ENCODE peak calls at places on chromosomes 11 and 22, in six cellular contexts. L, A, R, Q, S and M are unnamed samples.

GRCh38 chr11:126025822-126026221 is 36.8 kb downstream of the CDON start:
- DNase-seq in Q (no peak), A (no peak), R (no peak), L (no peak), S (no peak), M (no peak)

GRCh38 chr11:126898802-126899201 is 101.8 kb downstream of the KIRREL3 start:
- DNase-seq in L (no peak), S (no peak), Q (no peak), A (no peak), R (no peak), M (no peak)

GRCh38 chr11:113623114-113623513 is 83.0 kb downstream of the TMPRSS5 start:
- DNase-seq in A (no peak), L (no peak), S (no peak), Q (no peak), R (no peak), M (no peak)

GRCh38 chr22:47231759-47232158 is 469.3 kb downstream of the TBC1D22A start:
- DNase-seq in Q (no peak), L (no peak), S (no peak), A (no peak), R (no peak), M (no peak)

GRCh38 chr11:69291459-69292110 is 2.4 kb upstream of the MYEOV start:
- DNase-seq in A (no peak), S (no peak), Q (no peak), L (no peak), R (no peak), M (no peak)

GRCh38 chr11:65207918-65208784 is 26.4 kb downstream of the CAPN1 start:
- DNase-seq in Q (no peak), A (no peak), L (peak; percentile 57), R (no peak), S (no peak), M (no peak)

GRCh38 chr11:107785401-107785800 is 73.2 kb downstream of the SLC35F2 start:
- DNase-seq in Q (no peak), S (no peak), A (no peak), R (no peak), L (no peak), M (peak; percentile 34)

GRCh38 chr22:39598017-39598965 is 27.7 kb downstream of the CACNA1I start:
- DNase-seq in R (peak; percentile 78), A (no peak), S (peak; percentile 64), Q (peak; percentile 67), L (peak; percentile 56), M (peak; percentile 81)

GRCh38 chr22:35629406-35630234 is 12.5 kb upstream of the MB start:
- DNase-seq in R (peak; percentile 69), L (peak; percentile 84), A (peak; percentile 82), S (peak; percentile 37), Q (peak; percentile 39), M (peak; percentile 75)

GRCh38 chr11:76891285-76891684 is 30.6 kb downstream of the ACER3 start:
- DNase-seq in Q (no peak), A (no peak), S (no peak), L (no peak), R (no peak), M (no peak)

GRCh38 chr11:86116386-86116726 is 47.5 kb upstream of the PICALM start:
- DNase-seq in S (no peak), R (peak; percentile 69), Q (no peak), A (no peak), L (no peak), M (peak; percentile 72)

GRCh38 chr22:41902932-41903421 is 11.9 kb downstream of the SHISA8 start:
- DNase-seq in Q (no peak), S (no peak), L (no peak), A (no peak), R (no peak), M (no peak)

GRCh38 chr22:38820021-38820420 is 23.8 kb downstream of the NPTXR start:
- DNase-seq in Q (no peak), A (peak; percentile 29), S (no peak), R (no peak), L (no peak), M (no peak)

GRCh38 chr11:14248577-14248976 is 110.4 kb downstream of the RRAS2 start:
- DNase-seq in S (peak; percentile 31), A (no peak), L (no peak), R (no peak), Q (no peak), M (no peak)
- TF ChIP-seq CTCF in S (peak; percentile 4), A (no peak), L (no peak), R (no peak), Q (no peak), M (no peak)

GRCh38 chr11:34213366-34213765 is 107.9 kb downstream of the NAT10 start:
- DNase-seq in A (no peak), R (no peak), L (no peak), Q (no peak), S (no peak), M (no peak)

GRCh38 chr11:34207487-34207886 is 102.1 kb downstream of the NAT10 start:
- DNase-seq in S (no peak), L (no peak), R (no peak), A (no peak), Q (no peak), M (no peak)

GRCh38 chr11:34208266-34209135 is 103.1 kb downstream of the NAT10 start:
- DNase-seq in A (no peak), S (no peak), Q (no peak), R (no peak), L (no peak), M (no peak)

GRCh38 chr11:34206598-34207300 is 101.3 kb downstream of the NAT10 start:
- DNase-seq in L (no peak), A (no peak), Q (no peak), R (no peak), S (peak; percentile 72), M (no peak)

DNA sequence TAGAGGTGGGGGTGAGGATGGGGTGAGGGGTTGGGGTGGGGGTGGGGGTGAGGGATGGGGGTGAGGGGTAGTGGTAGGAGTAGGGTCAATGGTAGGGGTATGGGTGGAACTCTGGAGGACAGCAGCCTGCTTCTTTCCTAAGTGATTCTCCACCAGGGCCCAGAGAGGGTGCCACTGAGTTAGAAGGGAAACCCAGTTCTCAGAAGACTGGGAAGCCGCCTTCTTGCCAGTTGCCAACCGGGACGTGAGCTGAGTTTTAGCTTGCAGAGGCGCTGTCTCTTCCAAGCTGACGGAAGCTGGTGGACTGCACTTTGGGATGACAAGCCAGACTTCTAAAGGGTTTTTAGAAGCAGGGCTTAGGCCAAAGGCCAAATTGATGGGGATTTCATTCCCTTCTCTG is 104.4 kb downstream of the NAT10 start:
- DNase-seq in S (no peak), A (no peak), L (no peak), Q (no peak), R (no peak), M (no peak)
- TF ChIP-seq CTCF in S (no peak), A (no peak), L (no peak), Q (no peak), R (no peak), M (no peak)

GRCh38 chr11:59813364-59813763 is 2.8 kb upstream of the MRPL16 start:
- DNase-seq in A (no peak), R (no peak), L (no peak), S (no peak), Q (no peak), M (no peak)

GRCh38 chr11:59810911-59811259 is 307 bp upstream of the MRPL16 start:
- DNase-seq in L (no peak), R (no peak), Q (no peak), A (no peak), S (no peak), M (no peak)

GRCh38 chr11:59812220-59812619 is 1.6 kb upstream of the MRPL16 start:
- DNase-seq in S (no peak), L (no peak), Q (no peak), A (no peak), R (no peak), M (no peak)

GRCh38 chr11:59807047-59807446 is 3.5 kb downstream of the MRPL16 start:
- DNase-seq in L (no peak), A (no peak), Q (no peak), R (no peak), S (no peak), M (no peak)

GRCh38 chr11:59810189-59810910 is at the start of gene MRPL16:
- DNase-seq in Q (peak; percentile 89), A (peak; percentile 94), R (peak; percentile 89), S (peak; percentile 94), L (peak; percentile 93), M (peak; percentile 89)
- TF ChIP-seq CTCF in Q (no peak), A (peak; percentile 42), R (no peak), S (no peak), L (no peak), M (no peak)

DNA sequence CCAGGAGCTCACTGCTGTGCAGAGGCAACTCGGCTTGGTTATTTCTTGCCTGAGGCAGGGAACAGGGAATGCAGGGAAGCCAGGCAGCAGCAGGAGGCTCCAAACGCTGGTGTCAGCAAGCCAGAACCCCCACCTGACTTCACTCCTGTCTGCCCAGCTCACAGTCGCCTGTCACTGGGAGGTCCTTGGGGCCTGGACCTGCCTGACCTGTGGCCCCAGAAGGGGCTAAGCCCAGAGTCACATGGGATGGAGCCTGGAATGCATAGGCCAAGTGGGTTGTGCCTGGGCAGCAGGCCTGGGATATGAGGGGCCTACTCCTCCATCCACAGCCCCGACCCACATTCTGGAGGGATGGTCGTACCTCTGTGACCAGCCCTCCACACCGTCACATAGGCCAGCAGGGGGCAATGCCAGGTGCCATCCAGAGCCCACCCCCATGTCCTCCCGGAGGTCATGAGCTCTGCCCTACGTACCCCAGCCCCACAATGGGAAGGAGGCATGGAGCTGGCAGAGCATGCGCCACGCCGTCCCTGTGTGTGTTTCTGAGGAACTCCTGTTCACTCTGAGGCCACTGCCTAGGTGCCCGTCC is 5.2 kb downstream of the RASSF7 start:
- DNase-seq in S (no peak), R (no peak), A (peak; percentile 88), L (no peak), Q (no peak), M (no peak)
- TF ChIP-seq CTCF in S (no peak), R (peak; percentile 3), A (no peak), L (no peak), Q (no peak), M (no peak)

DNA sequence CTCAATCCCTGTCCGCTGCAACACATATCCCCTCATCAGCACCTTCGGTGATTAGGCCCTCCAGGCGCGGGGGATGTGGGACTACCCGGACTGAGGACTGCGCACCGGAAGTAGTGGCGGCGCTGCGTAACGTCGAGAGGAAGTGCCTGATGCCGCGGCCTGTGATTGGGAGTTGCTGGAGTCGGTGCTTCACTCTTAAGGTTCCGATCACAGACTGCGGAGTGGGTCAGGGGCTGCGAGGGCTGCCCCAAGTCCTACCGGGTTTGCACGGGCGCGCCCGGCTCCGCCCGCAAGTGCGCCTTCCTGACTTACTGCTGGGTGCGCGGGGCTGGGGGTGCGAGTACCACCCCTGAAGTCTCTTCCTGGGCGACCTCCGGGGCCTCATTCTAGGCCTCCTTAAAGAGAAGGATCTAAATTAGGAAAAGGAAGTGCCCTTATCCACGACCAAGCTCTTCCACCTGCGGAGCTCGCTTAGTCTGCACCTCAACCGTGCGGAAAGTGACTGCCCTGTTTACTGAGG is at the start of gene ALKBH3:
- DNase-seq in A (peak; percentile 98), L (peak; percentile 92), Q (peak; percentile 88), S (peak; percentile 95), R (peak; percentile 88), M (peak; percentile 88)
- TF ChIP-seq CTCF in A (no peak), L (no peak), Q (no peak), S (no peak), R (no peak), M (no peak)